ENCODE peak calls at places on chromosomes 6 and 20, in four cellular contexts. Q is SK-MEL-5; X is naive thymus-derived CD8-positive, alpha-beta T cell; G is glutamatergic neuron. P is an unnamed sample.

GRCh38 chr6:150238857-150239407 is 96.1 kb downstream of the PPP1R14C start:
- DNase-seq in G (no peak), X (no peak), Q (no peak), P (no peak)

GRCh38 chr20:16664031-16664430 is 65.8 kb upstream of the SNRPB2 start:
- DNase-seq in Q (no peak), X (no peak), G (peak), P (no peak)

GRCh38 chr6:17703256-17703694 is 3.5 kb downstream of the NUP153 start:
- DNase-seq in Q (no peak), X (no peak), G (no peak), P (no peak)

GRCh38 chr6:98566126-98566525 is 268.2 kb upstream of the POU3F2 start:
- DNase-seq in G (no peak), X (no peak), Q (peak), P (no peak)

GRCh38 chr6:147855823-147856222 is 347.3 kb downstream of the SAMD5 start:
- DNase-seq in G (no peak), X (no peak), Q (no peak), P (no peak)

GRCh38 chr6:148414836-148415235 is 72.2 kb downstream of the SASH1 start:
- DNase-seq in Q (no peak), G (no peak), X (no peak), P (no peak)

GRCh38 chr20:46209930-46210671 is 92.0 kb downstream of the CD40 start:
- DNase-seq in X (no peak), G (peak), Q (no peak), P (no peak)

GRCh38 chr6:57283096-57283495 is 34.3 kb upstream of the PRIM2 start:
- DNase-seq in X (no peak), G (no peak), Q (no peak), P (no peak)

GRCh38 chr6:41732601-41733348 is 2.6 kb downstream of the TFEB start:
- DNase-seq in Q (no peak), X (peak), G (no peak), P (no peak)

GRCh38 chr20:21450572-21450971 is 53.2 kb upstream of the NKX2-4 start:
- DNase-seq in X (no peak), G (no peak), Q (no peak), P (no peak)

GRCh38 chr6:147758305-147758704 is 249.8 kb downstream of the SAMD5 start:
- DNase-seq in G (no peak), Q (no peak), X (no peak), P (no peak)

GRCh38 chr20:38172344-38172743 is 7.3 kb upstream of the TGM2 start:
- DNase-seq in Q (peak), G (no peak), X (no peak), P (no peak)

GRCh38 chr6:141452354-141452686 is 680.4 kb upstream of the GJE1 start:
- DNase-seq in Q (no peak), X (no peak), G (no peak), P (no peak)

GRCh38 chr6:92469429-92469828 is 949.9 kb downstream of the EPHA7 start:
- DNase-seq in Q (no peak), G (no peak), X (no peak), P (no peak)

GRCh38 chr20:9228774-9229450 is 160.0 kb downstream of the PLCB4 start:
- DNase-seq in Q (peak), G (no peak), X (no peak), P (no peak)

GRCh38 chr6:80638222-80639055 is 532.0 kb downstream of the BCKDHB start:
- DNase-seq in X (no peak), Q (peak), G (peak), P (peak)

GRCh38 chr6:43078651-43079050 is 2.5 kb downstream of the PTK7 start:
- DNase-seq in Q (no peak), X (no peak), G (no peak), P (no peak)

GRCh38 chr6:56432194-56432593 is 184.8 kb upstream of the COL21A1 start:
- DNase-seq in Q (no peak), X (no peak), G (no peak), P (no peak)

GRCh38 chr6:12137480-12137879 is 125.4 kb downstream of the HIVEP1 start:
- DNase-seq in Q (no peak), G (no peak), X (no peak), P (no peak)

GRCh38 chr6:139508023-139508422 is 133.6 kb upstream of the CITED2 start:
- DNase-seq in G (no peak), Q (peak), X (no peak), P (no peak)

GRCh38 chr6:56291278-56291917 is 44.0 kb upstream of the COL21A1 start:
- DNase-seq in X (no peak), Q (no peak), G (no peak), P (no peak)

GRCh38 chr6:4774715-4775590 is 1.3 kb upstream of the CDYL start:
- DNase-seq in G (peak), Q (no peak), X (peak), P (peak)

GRCh38 chr20:43409041-43409913 is 48.4 kb upstream of the SRSF6 start:
- DNase-seq in X (no peak), Q (peak), G (peak), P (peak)

GRCh38 chr6:10960171-10960570 is 73.3 kb downstream of the SYCP2L start:
- DNase-seq in G (no peak), X (no peak), Q (no peak), P (no peak)

GRCh38 chr20:36473164-36473563 is 68.2 kb upstream of the MYL9 start:
- DNase-seq in Q (no peak), G (no peak), X (no peak), P (no peak)

GRCh38 chr6:138914701-138915100 is 73.4 kb downstream of the REPS1 start:
- DNase-seq in X (no peak), Q (no peak), G (no peak), P (no peak)

GRCh38 chr6:132725947-132726607 is 12.2 kb upstream of the VNN1 start:
- DNase-seq in Q (no peak), X (no peak), G (no peak), P (no peak)

P was measured in Caco-2.